ENCODE peak calls at places on chromosomes 16 and 17, in four cellular contexts. One of them, this sample, is unnamed.

GRCh38 chr17:77740481-77740880 is 218.0 kb upstream of the TNRC6C start:
- DNase-seq in neural progenitor cell: no peak
- DNase-seq in BE2C: no peak
- DNase-seq in stimulated activated CD4-positive, alpha-beta T cell treated with anti-CD3 and anti-CD28 coated beads, TNF-alpha, amount 100 ng/mL, for 24 hours: no peak
- DNase-seq in this sample: no peak

GRCh38 chr17:44636562-44636961 is 19.7 kb upstream of the MEIOC start:
- DNase-seq in stimulated activated CD4-positive, alpha-beta T cell treated with anti-CD3 and anti-CD28 coated beads, TNF-alpha, amount 100 ng/mL, for 24 hours: no peak
- DNase-seq in neural progenitor cell: peak
- DNase-seq in BE2C: no peak
- DNase-seq in this sample: no peak

GRCh38 chr17:73984981-73985380 is 218.5 kb upstream of the RPL38 start:
- DNase-seq in stimulated activated CD4-positive, alpha-beta T cell treated with anti-CD3 and anti-CD28 coated beads, TNF-alpha, amount 100 ng/mL, for 24 hours: no peak
- DNase-seq in neural progenitor cell: no peak
- DNase-seq in BE2C: no peak
- DNase-seq in this sample: no peak

GRCh38 chr17:73841431-73842060 is 197.3 kb upstream of the SDK2 start:
- DNase-seq in stimulated activated CD4-positive, alpha-beta T cell treated with anti-CD3 and anti-CD28 coated beads, TNF-alpha, amount 100 ng/mL, for 24 hours: no peak
- DNase-seq in BE2C: peak
- DNase-seq in neural progenitor cell: peak
- DNase-seq in this sample: no peak

GRCh38 chr17:83054518-83055125 is 24.8 kb upstream of the METRNL start:
- DNase-seq in BE2C: no peak
- DNase-seq in stimulated activated CD4-positive, alpha-beta T cell treated with anti-CD3 and anti-CD28 coated beads, TNF-alpha, amount 100 ng/mL, for 24 hours: no peak
- DNase-seq in neural progenitor cell: no peak
- DNase-seq in this sample: peak

GRCh38 chr17:77571141-77571540 is 387.4 kb upstream of the TNRC6C start:
- DNase-seq in stimulated activated CD4-positive, alpha-beta T cell treated with anti-CD3 and anti-CD28 coated beads, TNF-alpha, amount 100 ng/mL, for 24 hours: no peak
- DNase-seq in BE2C: no peak
- DNase-seq in neural progenitor cell: peak
- DNase-seq in this sample: no peak

GRCh38 chr17:63679214-63679613 is 20.7 kb downstream of the LIMD2 start:
- DNase-seq in stimulated activated CD4-positive, alpha-beta T cell treated with anti-CD3 and anti-CD28 coated beads, TNF-alpha, amount 100 ng/mL, for 24 hours: no peak
- DNase-seq in neural progenitor cell: no peak
- DNase-seq in BE2C: no peak
- DNase-seq in this sample: no peak

GRCh38 chr16:3023415-3023668 is 400 bp downstream of the HCFC1R1 start:
- DNase-seq in stimulated activated CD4-positive, alpha-beta T cell treated with anti-CD3 and anti-CD28 coated beads, TNF-alpha, amount 100 ng/mL, for 24 hours: no peak
- DNase-seq in neural progenitor cell: no peak
- DNase-seq in BE2C: no peak
- DNase-seq in this sample: no peak

GRCh38 chr16:28202147-28202746 is 9.5 kb downstream of the XPO6 start:
- DNase-seq in neural progenitor cell: no peak
- DNase-seq in stimulated activated CD4-positive, alpha-beta T cell treated with anti-CD3 and anti-CD28 coated beads, TNF-alpha, amount 100 ng/mL, for 24 hours: no peak
- DNase-seq in BE2C: no peak
- DNase-seq in this sample: peak

GRCh38 chr16:7374614-7375174 is 42.0 kb downstream of the RBFOX1 start:
- DNase-seq in BE2C: no peak
- DNase-seq in neural progenitor cell: no peak
- DNase-seq in stimulated activated CD4-positive, alpha-beta T cell treated with anti-CD3 and anti-CD28 coated beads, TNF-alpha, amount 100 ng/mL, for 24 hours: no peak
- DNase-seq in this sample: no peak

GRCh38 chr17:34781571-34782108 is 179.6 kb downstream of the CCT6B start:
- DNase-seq in BE2C: peak
- DNase-seq in stimulated activated CD4-positive, alpha-beta T cell treated with anti-CD3 and anti-CD28 coated beads, TNF-alpha, amount 100 ng/mL, for 24 hours: no peak
- DNase-seq in neural progenitor cell: peak
- DNase-seq in this sample: no peak

GRCh38 chr16:9138731-9139501 is 47.5 kb downstream of the HAPSTR1 start:
- DNase-seq in BE2C: peak
- DNase-seq in stimulated activated CD4-positive, alpha-beta T cell treated with anti-CD3 and anti-CD28 coated beads, TNF-alpha, amount 100 ng/mL, for 24 hours: peak
- DNase-seq in neural progenitor cell: peak
- DNase-seq in this sample: peak

GRCh38 chr16:67146523-67147357 is 4.1 kb downstream of the B3GNT9 start:
- DNase-seq in stimulated activated CD4-positive, alpha-beta T cell treated with anti-CD3 and anti-CD28 coated beads, TNF-alpha, amount 100 ng/mL, for 24 hours: no peak
- DNase-seq in neural progenitor cell: no peak
- DNase-seq in BE2C: no peak
- DNase-seq in this sample: no peak

GRCh38 chr17:17183744-17184143 is 22.4 kb downstream of the PLD6 start:
- DNase-seq in neural progenitor cell: no peak
- DNase-seq in BE2C: no peak
- DNase-seq in stimulated activated CD4-positive, alpha-beta T cell treated with anti-CD3 and anti-CD28 coated beads, TNF-alpha, amount 100 ng/mL, for 24 hours: no peak
- DNase-seq in this sample: no peak

GRCh38 chr16:17459903-17460521 is 10.7 kb downstream of the XYLT1 start:
- DNase-seq in neural progenitor cell: no peak
- DNase-seq in BE2C: no peak
- DNase-seq in stimulated activated CD4-positive, alpha-beta T cell treated with anti-CD3 and anti-CD28 coated beads, TNF-alpha, amount 100 ng/mL, for 24 hours: no peak
- DNase-seq in this sample: no peak

GRCh38 chr17:2289878-2290478 is 13.6 kb downstream of the SMG6 start:
- DNase-seq in BE2C: no peak
- DNase-seq in stimulated activated CD4-positive, alpha-beta T cell treated with anti-CD3 and anti-CD28 coated beads, TNF-alpha, amount 100 ng/mL, for 24 hours: no peak
- DNase-seq in neural progenitor cell: no peak
- DNase-seq in this sample: no peak

GRCh38 chr17:58084317-58084981 is 1.2 kb downstream of the DYNLL2 start:
- DNase-seq in neural progenitor cell: peak
- DNase-seq in BE2C: peak
- DNase-seq in stimulated activated CD4-positive, alpha-beta T cell treated with anti-CD3 and anti-CD28 coated beads, TNF-alpha, amount 100 ng/mL, for 24 hours: peak
- DNase-seq in this sample: no peak

GRCh38 chr16:57773680-57774295 is 28.5 kb downstream of the KIFC3 start:
- DNase-seq in BE2C: no peak
- DNase-seq in stimulated activated CD4-positive, alpha-beta T cell treated with anti-CD3 and anti-CD28 coated beads, TNF-alpha, amount 100 ng/mL, for 24 hours: no peak
- DNase-seq in neural progenitor cell: no peak
- DNase-seq in this sample: no peak

GRCh38 chr17:61593404-61593803 is 2.4 kb upstream of the NACA2 start:
- DNase-seq in BE2C: no peak
- DNase-seq in neural progenitor cell: no peak
- DNase-seq in stimulated activated CD4-positive, alpha-beta T cell treated with anti-CD3 and anti-CD28 coated beads, TNF-alpha, amount 100 ng/mL, for 24 hours: no peak
- DNase-seq in this sample: no peak

GRCh38 chr17:6623941-6624340 is 16.6 kb downstream of the KIAA0753 start:
- DNase-seq in neural progenitor cell: no peak
- DNase-seq in BE2C: no peak
- DNase-seq in stimulated activated CD4-positive, alpha-beta T cell treated with anti-CD3 and anti-CD28 coated beads, TNF-alpha, amount 100 ng/mL, for 24 hours: no peak
- DNase-seq in this sample: no peak

GRCh38 chr17:2776589-2777241 is 19.5 kb upstream of the RAP1GAP2 start:
- DNase-seq in neural progenitor cell: peak
- DNase-seq in stimulated activated CD4-positive, alpha-beta T cell treated with anti-CD3 and anti-CD28 coated beads, TNF-alpha, amount 100 ng/mL, for 24 hours: no peak
- DNase-seq in BE2C: peak
- DNase-seq in this sample: no peak

GRCh38 chr17:31428111-31428510 is 36.6 kb downstream of the RAB11FIP4 start:
- DNase-seq in stimulated activated CD4-positive, alpha-beta T cell treated with anti-CD3 and anti-CD28 coated beads, TNF-alpha, amount 100 ng/mL, for 24 hours: no peak
- DNase-seq in neural progenitor cell: no peak
- DNase-seq in BE2C: no peak
- DNase-seq in this sample: no peak

GRCh38 chr17:5759501-5759925 is 175.2 kb upstream of the NLRP1 start:
- DNase-seq in stimulated activated CD4-positive, alpha-beta T cell treated with anti-CD3 and anti-CD28 coated beads, TNF-alpha, amount 100 ng/mL, for 24 hours: no peak
- DNase-seq in neural progenitor cell: no peak
- DNase-seq in BE2C: no peak
- DNase-seq in this sample: no peak

GRCh38 chr17:57991537-57991936 is 3.5 kb upstream of the VEZF1 start:
- DNase-seq in BE2C: no peak
- DNase-seq in stimulated activated CD4-positive, alpha-beta T cell treated with anti-CD3 and anti-CD28 coated beads, TNF-alpha, amount 100 ng/mL, for 24 hours: no peak
- DNase-seq in neural progenitor cell: no peak
- DNase-seq in this sample: no peak

GRCh38 chr17:35011671-35012216 is 31.4 kb downstream of the LIG3 start:
- DNase-seq in BE2C: no peak
- DNase-seq in stimulated activated CD4-positive, alpha-beta T cell treated with anti-CD3 and anti-CD28 coated beads, TNF-alpha, amount 100 ng/mL, for 24 hours: no peak
- DNase-seq in neural progenitor cell: no peak
- DNase-seq in this sample: no peak

GRCh38 chr16:67652578-67653130 is 7.4 kb downstream of the ACD start:
- DNase-seq in BE2C: peak
- DNase-seq in stimulated activated CD4-positive, alpha-beta T cell treated with anti-CD3 and anti-CD28 coated beads, TNF-alpha, amount 100 ng/mL, for 24 hours: no peak
- DNase-seq in neural progenitor cell: peak
- DNase-seq in this sample: no peak

GRCh38 chr16:1691956-1692355 is 13.9 kb downstream of the JPT2 start:
- DNase-seq in stimulated activated CD4-positive, alpha-beta T cell treated with anti-CD3 and anti-CD28 coated beads, TNF-alpha, amount 100 ng/mL, for 24 hours: no peak
- DNase-seq in BE2C: no peak
- DNase-seq in neural progenitor cell: no peak
- DNase-seq in this sample: no peak

GRCh38 chr16:49498241-49499017 is 124.8 kb downstream of the C16orf78 start:
- DNase-seq in stimulated activated CD4-positive, alpha-beta T cell treated with anti-CD3 and anti-CD28 coated beads, TNF-alpha, amount 100 ng/mL, for 24 hours: no peak
- DNase-seq in BE2C: no peak
- DNase-seq in neural progenitor cell: no peak
- DNase-seq in this sample: no peak

GRCh38 chr17:9676742-9677387 is 31.5 kb downstream of the USP43 start:
- DNase-seq in stimulated activated CD4-positive, alpha-beta T cell treated with anti-CD3 and anti-CD28 coated beads, TNF-alpha, amount 100 ng/mL, for 24 hours: no peak
- DNase-seq in BE2C: no peak
- DNase-seq in neural progenitor cell: no peak
- DNase-seq in this sample: no peak

GRCh38 chr17:45848868-45849535 is 4.3 kb downstream of the SPPL2C start:
- DNase-seq in stimulated activated CD4-positive, alpha-beta T cell treated with anti-CD3 and anti-CD28 coated beads, TNF-alpha, amount 100 ng/mL, for 24 hours: no peak
- DNase-seq in neural progenitor cell: no peak
- DNase-seq in BE2C: no peak
- DNase-seq in this sample: no peak

GRCh38 chr17:70276931-70277330 is 107.6 kb downstream of the KCNJ2 start:
- DNase-seq in stimulated activated CD4-positive, alpha-beta T cell treated with anti-CD3 and anti-CD28 coated beads, TNF-alpha, amount 100 ng/mL, for 24 hours: no peak
- DNase-seq in neural progenitor cell: no peak
- DNase-seq in BE2C: no peak
- DNase-seq in this sample: no peak